ENCODE peak calls at places on chromosomes 16 and 17, in seven cellular contexts. T is endothelial cell of umbilical vein, P is lower leg skin, B is Peyer's patch, V is GM12892, U is ovary, Z is testis. C is an unnamed sample.
A peak's percentile ranks its signal among the peaks of the same experiment; 100 is the strongest.

GRCh38 chr17:51668963-51669246 is 408.6 kb downstream of the UTP18 start:
- DNase-seq in T (no peak), P (no peak), U (no peak), V (no peak), B (no peak), Z (no peak), C (no peak)

GRCh38 chr17:56319531-56319930 is 166.3 kb downstream of the ANKFN1 start:
- DNase-seq in P (no peak), T (peak; percentile 64), V (no peak), Z (no peak), B (no peak), U (no peak), C (peak; percentile 44)

GRCh38 chr17:2792541-2793169 is 3.6 kb upstream of the RAP1GAP2 start:
- DNase-seq in V (no peak), U (no peak), T (no peak), P (no peak), Z (no peak), B (no peak), C (no peak)

GRCh38 chr16:85808926-85809325 is 9.4 kb downstream of the COX4I1 start:
- DNase-seq in V (no peak), B (no peak), T (no peak), P (no peak), U (no peak), Z (no peak), C (no peak)

GRCh38 chr17:2034806-2035548 is 5.0 kb downstream of the DPH1 start:
- DNase-seq in U (no peak), Z (no peak), B (no peak), V (no peak), P (no peak), T (no peak), C (no peak)

GRCh38 chr16:67115649-67116048 is 5.9 kb downstream of the PHAF1 start:
- DNase-seq in T (no peak), B (no peak), V (no peak), U (no peak), P (peak; percentile 73), Z (no peak), C (no peak)

GRCh38 chr17:56913000-56913866 is 616 bp downstream of the TRIM25 start:
- DNase-seq in P (peak; percentile 90), V (no peak), Z (no peak), T (peak; percentile 21), U (no peak), B (no peak), C (peak; percentile 73)

GRCh38 chr16:15708096-15708495 is 58.1 kb downstream of the NDE1 start:
- DNase-seq in T (peak; percentile 80), Z (no peak), V (no peak), U (no peak), B (no peak), P (no peak), C (no peak)

GRCh38 chr17:48333034-48333491 is 97.0 kb downstream of the SKAP1 start:
- DNase-seq in P (no peak), B (no peak), U (no peak), Z (no peak), V (no peak), T (no peak), C (no peak)

GRCh38 chr17:36131931-36132330 is 28.3 kb downstream of the CCL4 start:
- DNase-seq in V (no peak), P (no peak), B (no peak), U (no peak), Z (no peak), T (no peak), C (no peak)

GRCh38 chr16:57590654-57591085 is 37.8 kb upstream of the ADGRG1 start:
- DNase-seq in B (no peak), U (no peak), Z (no peak), V (no peak), P (peak; percentile 82), T (peak; percentile 35), C (no peak)

GRCh38 chr16:87487361-87487924 is 5.4 kb downstream of the ZCCHC14 start:
- DNase-seq in V (no peak), T (no peak), P (peak; percentile 90), Z (peak; percentile 59), B (peak; percentile 89), U (no peak), C (peak; percentile 19)

GRCh38 chr16:30928390-30928789 is 5.0 kb downstream of the FBXL19 start:
- DNase-seq in B (no peak), Z (no peak), U (peak; percentile 51), T (no peak), P (no peak), V (no peak), C (no peak)

GRCh38 chr16:84741351-84741791 is 41.6 kb downstream of the USP10 start:
- DNase-seq in T (no peak), V (no peak), B (no peak), Z (no peak), P (no peak), U (no peak), C (no peak)

GRCh38 chr17:13953871-13954270 is 115.4 kb upstream of the COX10 start:
- DNase-seq in Z (no peak), B (no peak), T (no peak), V (no peak), U (no peak), P (no peak), C (no peak)

GRCh38 chr17:81599719-81600486 is 37.0 kb downstream of the NPLOC4 start:
- DNase-seq in B (no peak), U (no peak), T (peak; percentile 23), P (no peak), Z (no peak), V (no peak), C (no peak)

GRCh38 chr16:16076400-16076901 is 127.0 kb downstream of the ABCC1 start:
- DNase-seq in V (no peak), U (no peak), Z (no peak), B (no peak), P (no peak), T (no peak), C (no peak)

GRCh38 chr17:17022011-17022800 is 20.1 kb upstream of the MPRIP start:
- DNase-seq in Z (no peak), V (no peak), T (no peak), B (peak; percentile 40), U (no peak), P (no peak), C (no peak)

GRCh38 chr17:80941743-80942211 is 49.9 kb upstream of the CHMP6 start:
- DNase-seq in V (no peak), T (no peak), U (peak; percentile 73), Z (peak; percentile 68), B (no peak), P (no peak), C (no peak)

GRCh38 chr16:12796498-12796897 is 7.2 kb downstream of the CPPED1 start:
- DNase-seq in U (no peak), P (no peak), T (no peak), Z (no peak), V (no peak), B (no peak), C (no peak)

GRCh38 chr16:84186685-84187437 is at the start of gene TAF1C:
- DNase-seq in U (peak; percentile 95), T (peak; percentile 94), P (peak; percentile 98), Z (peak; percentile 97), B (peak; percentile 93), V (peak; percentile 99), C (peak; percentile 97)

GRCh38 chr16:4828567-4829320 is 18.3 kb downstream of the GLYR1 start:
- DNase-seq in Z (no peak), V (no peak), T (no peak), U (no peak), P (no peak), B (no peak), C (no peak)

GRCh38 chr17:50210249-50211225 is 9.1 kb upstream of the COL1A1 start:
- DNase-seq in U (peak; percentile 90), T (peak; percentile 38), V (no peak), Z (peak; percentile 67), P (peak; percentile 94), B (peak; percentile 53), C (no peak)
- TF ChIP-seq POLR2A in U (no peak), T (no peak), V (no peak), Z (no peak), P (no peak), B (no peak), C (no peak)

DNA sequence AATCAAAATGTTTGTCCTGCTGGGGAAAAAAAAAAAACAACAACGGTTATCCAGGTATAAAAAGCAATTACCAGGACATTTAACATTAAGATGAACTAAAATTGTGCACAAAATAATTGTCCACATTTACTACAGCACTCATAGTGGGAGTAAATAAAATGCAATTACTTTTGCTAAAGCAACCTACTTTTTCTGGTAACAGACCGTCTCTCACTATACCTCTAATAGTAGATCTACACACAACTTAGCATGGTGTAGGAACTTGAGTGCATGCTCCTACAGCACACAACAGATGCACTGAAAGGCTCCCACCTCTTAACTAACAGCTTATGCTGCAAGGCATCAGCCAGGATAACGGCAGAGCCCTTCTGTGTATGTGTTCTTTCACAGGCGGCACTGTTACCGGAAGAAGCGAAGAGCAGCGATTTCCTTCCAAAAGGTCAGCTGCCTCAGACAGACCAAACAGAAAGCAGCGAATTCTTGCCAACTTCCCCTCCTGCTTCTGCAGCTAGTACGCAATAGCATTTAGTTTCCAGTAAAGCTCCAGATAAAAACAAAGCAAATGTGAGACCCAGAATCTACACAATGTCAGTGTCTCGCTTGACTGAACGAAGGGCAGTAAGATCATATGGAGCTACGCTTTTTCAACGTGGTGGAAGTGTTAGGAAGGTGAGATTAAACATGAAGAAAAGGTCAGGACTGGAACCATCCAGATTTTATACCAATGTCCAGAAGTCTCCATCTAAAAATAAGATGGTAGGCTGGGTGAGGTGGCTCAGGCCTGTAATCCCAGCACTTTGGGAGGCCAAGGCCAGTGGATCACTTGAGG is 27.6 kb downstream of the STAT5B start:
- DNase-seq in V (peak; percentile 46), Z (peak; percentile 92), P (peak; percentile 93), B (no peak), T (peak; percentile 95), U (peak; percentile 74), C (peak; percentile 81)
- TF ChIP-seq POLR2A in V (peak; percentile 50), Z (peak; percentile 11), P (no peak), B (peak; percentile 19), T (peak; percentile 11), U (peak; percentile 51), C (peak; percentile 68)

GRCh38 chr17:49677933-49678847 is at the start of gene SPOP:
- DNase-seq in T (peak; percentile 99), Z (peak; percentile 99), B (peak; percentile 99), U (peak; percentile 99), P (peak; percentile 100), V (peak; percentile 90), C (peak; percentile 100)
- TF ChIP-seq POLR2A in T (peak; percentile 73), Z (no peak), B (peak; percentile 66), U (peak; percentile 68), P (no peak), V (peak; percentile 55), C (peak; percentile 46)

GRCh38 chr16:68737730-68738590 is 868 bp downstream of the CDH1 start:
- DNase-seq in B (peak; percentile 90), Z (peak; percentile 17), T (no peak), V (no peak), U (peak; percentile 48), P (no peak), C (peak; percentile 77)

GRCh38 chr16:68739964-68740627 is 3.0 kb downstream of the CDH1 start:
- DNase-seq in V (no peak), B (no peak), Z (no peak), T (no peak), U (no peak), P (no peak), C (peak; percentile 40)

GRCh38 chr16:68737046-68737729 is at the start of gene CDH1:
- DNase-seq in V (no peak), Z (peak; percentile 73), T (no peak), B (peak; percentile 98), U (peak; percentile 36), P (peak; percentile 92), C (peak; percentile 61)

GRCh38 chr16:68743664-68744063 is 6.6 kb downstream of the CDH1 start:
- DNase-seq in P (no peak), Z (no peak), B (no peak), V (no peak), T (no peak), U (no peak), C (no peak)

GRCh38 chr16:68740628-68741346 is 3.7 kb downstream of the CDH1 start:
- DNase-seq in V (no peak), P (no peak), T (no peak), B (no peak), U (no peak), Z (no peak), C (no peak)
- TF ChIP-seq POLR2A in V (no peak), P (no peak), T (no peak), B (no peak), U (no peak), Z (no peak), C (no peak)

C was measured in erythroblast.